ENCODE peak calls at places on chromosomes 1 and 21, in seven cellular contexts. V, D, Q, U, O, F and N are unnamed samples.

GRCh38 chr1:235060607-235061470 is 67.8 kb downstream of the TOMM20 start:
- DNase-seq in V (no peak), D (no peak), Q (peak), U (no peak), O (peak), F (peak), N (no peak)

GRCh38 chr21:34770581-34770980 is 101.8 kb downstream of the CLIC6 start:
- DNase-seq in V (no peak), D (no peak), Q (no peak), U (no peak), O (no peak), F (no peak), N (no peak)

GRCh38 chr1:163799190-163799805 is 477.5 kb downstream of the NUF2 start:
- DNase-seq in V (no peak), D (no peak), Q (no peak), U (no peak), O (no peak), F (no peak), N (no peak)

GRCh38 chr1:228074954-228075730 is 7.4 kb upstream of the ARF1 start:
- DNase-seq in V (no peak), D (no peak), Q (peak), U (no peak), O (no peak), F (no peak), N (no peak)

GRCh38 chr1:61754545-61754944 is 12.3 kb downstream of the PATJ start:
- DNase-seq in V (no peak), D (no peak), Q (no peak), U (no peak), O (peak), F (no peak), N (no peak)

GRCh38 chr1:218816999-218817398 is 356.7 kb upstream of the LYPLAL1 start:
- DNase-seq in V (no peak), D (no peak), Q (no peak), U (no peak), O (no peak), F (peak), N (no peak)

GRCh38 chr1:81304187-81304586 is 496.5 kb upstream of the ADGRL2 start:
- DNase-seq in V (no peak), D (peak), Q (no peak), U (no peak), O (peak), F (no peak), N (peak)

GRCh38 chr1:240254778-240255291 is 163.2 kb downstream of the FMN2 start:
- DNase-seq in V (no peak), D (no peak), Q (peak), U (no peak), O (no peak), F (peak), N (no peak)

GRCh38 chr21:35904995-35905972 is 155.0 kb downstream of the SETD4 start:
- DNase-seq in V (no peak), D (no peak), Q (no peak), U (no peak), O (peak), F (no peak), N (no peak)

GRCh38 chr21:14943636-14944035 is 121.2 kb downstream of the NRIP1 start:
- DNase-seq in V (no peak), D (peak), Q (no peak), U (no peak), O (no peak), F (no peak), N (no peak)

GRCh38 chr1:203306089-203306969 is 1.0 kb downstream of the BTG2 start:
- DNase-seq in V (no peak), D (peak), Q (no peak), U (no peak), O (peak), F (peak), N (peak)

GRCh38 chr1:96980448-96980847 is 258.9 kb downstream of the PTBP2 start:
- DNase-seq in V (no peak), D (no peak), Q (no peak), U (no peak), O (no peak), F (no peak), N (no peak)

GRCh38 chr1:71357708-71358107 is 276.9 kb upstream of the ZRANB2 start:
- DNase-seq in V (no peak), D (no peak), Q (peak), U (no peak), O (peak), F (peak), N (no peak)

GRCh38 chr1:201093962-201094361 is 18.3 kb downstream of the CACNA1S start:
- DNase-seq in V (no peak), D (no peak), Q (no peak), U (no peak), O (no peak), F (no peak), N (no peak)

GRCh38 chr1:245803666-245804037 is 648.9 kb downstream of the KIF26B start:
- DNase-seq in V (no peak), D (no peak), Q (no peak), U (no peak), O (peak), F (no peak), N (no peak)

GRCh38 chr1:85240659-85241058 is 18.8 kb downstream of the C1orf52 start:
- DNase-seq in V (no peak), D (no peak), Q (no peak), U (no peak), O (no peak), F (no peak), N (no peak)

GRCh38 chr1:202244841-202245261 is 51.3 kb downstream of the LGR6 start:
- DNase-seq in V (no peak), D (no peak), Q (peak), U (no peak), O (no peak), F (no peak), N (no peak)

GRCh38 chr1:153478047-153478691 is 17.7 kb upstream of the S100A7 start:
- DNase-seq in V (no peak), D (no peak), Q (no peak), U (no peak), O (no peak), F (peak), N (no peak)

GRCh38 chr1:23420778-23421177 is 3.8 kb downstream of the TCEA3 start:
- DNase-seq in V (no peak), D (no peak), Q (no peak), U (no peak), O (no peak), F (no peak), N (no peak)

GRCh38 chr1:202235856-202236837 is 42.5 kb downstream of the LGR6 start:
- DNase-seq in V (peak), D (peak), Q (peak), U (peak), O (peak), F (peak), N (peak)

GRCh38 chr21:44353200-44353970 is at the start of gene TRPM2:
- DNase-seq in V (no peak), D (no peak), Q (no peak), U (no peak), O (peak), F (no peak), N (no peak)

GRCh38 chr21:28712396-28712795 is 280.3 kb downstream of the LTN1 start:
- DNase-seq in V (no peak), D (no peak), Q (no peak), U (no peak), O (no peak), F (no peak), N (no peak)

GRCh38 chr1:92481598-92482403 is 4.9 kb downstream of the GFI1 start:
- DNase-seq in V (no peak), D (no peak), Q (peak), U (peak), O (no peak), F (peak), N (peak)

GRCh38 chr1:28193701-28194161 is 17.2 kb upstream of the PTAFR start:
- DNase-seq in V (peak), D (no peak), Q (peak), U (no peak), O (peak), F (peak), N (no peak)

GRCh38 chr1:208008534-208008933 is 97.6 kb upstream of the CD34 start:
- DNase-seq in V (no peak), D (no peak), Q (no peak), U (no peak), O (no peak), F (no peak), N (no peak)

GRCh38 chr1:32200226-32201010 is at the start of gene CCDC28B:
- DNase-seq in V (no peak), D (peak), Q (peak), U (peak), O (peak), F (peak), N (peak)

GRCh38 chr21:41580758-41581554 is 73.0 kb upstream of the TMPRSS2 start:
- DNase-seq in V (no peak), D (no peak), Q (no peak), U (peak), O (no peak), F (no peak), N (no peak)

GRCh38 chr21:41579692-41580091 is 71.7 kb upstream of the TMPRSS2 start:
- DNase-seq in V (no peak), D (no peak), Q (no peak), U (no peak), O (no peak), F (no peak), N (no peak)

GRCh38 chr21:41576010-41576615 is 68.2 kb upstream of the TMPRSS2 start:
- DNase-seq in V (no peak), D (no peak), Q (no peak), U (no peak), O (no peak), F (no peak), N (no peak)

GRCh38 chr21:41578083-41578482 is 70.1 kb upstream of the TMPRSS2 start:
- DNase-seq in V (no peak), D (no peak), Q (no peak), U (no peak), O (no peak), F (no peak), N (no peak)

GRCh38 chr21:41578708-41579107 is 70.8 kb upstream of the TMPRSS2 start:
- DNase-seq in V (no peak), D (no peak), Q (no peak), U (no peak), O (no peak), F (no peak), N (no peak)
- H3K23ac ChIP-seq in V (no peak), D (no peak), Q (no peak), U (no peak), O (no peak), F (no peak), N (no peak)

GRCh38 chr1:41649445-41650175 is 165.1 kb upstream of the EDN2 start:
- DNase-seq in V (no peak), D (no peak), Q (no peak), U (no peak), O (no peak), F (no peak), N (no peak)

GRCh38 chr1:41648844-41649243 is 164.4 kb upstream of the EDN2 start:
- DNase-seq in V (no peak), D (no peak), Q (no peak), U (no peak), O (no peak), F (no peak), N (no peak)

GRCh38 chr1:41652346-41653124 is 168.1 kb upstream of the EDN2 start:
- DNase-seq in V (no peak), D (no peak), Q (no peak), U (no peak), O (no peak), F (no peak), N (no peak)

GRCh38 chr1:41648230-41648629 is 163.7 kb upstream of the EDN2 start:
- DNase-seq in V (no peak), D (no peak), Q (no peak), U (no peak), O (no peak), F (no peak), N (no peak)

GRCh38 chr1:41650176-41650519 is 165.7 kb upstream of the EDN2 start:
- DNase-seq in V (no peak), D (no peak), Q (no peak), U (no peak), O (peak), F (no peak), N (peak)
- H2BK120ac ChIP-seq in V (no peak), D (no peak), Q (no peak), U (no peak), O (no peak), F (no peak), N (no peak)

GRCh38 chr1:26915204-26915842 is 1.5 kb upstream of the NR0B2 start:
- DNase-seq in V (no peak), D (no peak), Q (no peak), U (no peak), O (no peak), F (no peak), N (no peak)
- H3K18ac ChIP-seq in V (no peak), D (no peak), Q (no peak), U (no peak), O (no peak), F (no peak), N (no peak)

DNA sequence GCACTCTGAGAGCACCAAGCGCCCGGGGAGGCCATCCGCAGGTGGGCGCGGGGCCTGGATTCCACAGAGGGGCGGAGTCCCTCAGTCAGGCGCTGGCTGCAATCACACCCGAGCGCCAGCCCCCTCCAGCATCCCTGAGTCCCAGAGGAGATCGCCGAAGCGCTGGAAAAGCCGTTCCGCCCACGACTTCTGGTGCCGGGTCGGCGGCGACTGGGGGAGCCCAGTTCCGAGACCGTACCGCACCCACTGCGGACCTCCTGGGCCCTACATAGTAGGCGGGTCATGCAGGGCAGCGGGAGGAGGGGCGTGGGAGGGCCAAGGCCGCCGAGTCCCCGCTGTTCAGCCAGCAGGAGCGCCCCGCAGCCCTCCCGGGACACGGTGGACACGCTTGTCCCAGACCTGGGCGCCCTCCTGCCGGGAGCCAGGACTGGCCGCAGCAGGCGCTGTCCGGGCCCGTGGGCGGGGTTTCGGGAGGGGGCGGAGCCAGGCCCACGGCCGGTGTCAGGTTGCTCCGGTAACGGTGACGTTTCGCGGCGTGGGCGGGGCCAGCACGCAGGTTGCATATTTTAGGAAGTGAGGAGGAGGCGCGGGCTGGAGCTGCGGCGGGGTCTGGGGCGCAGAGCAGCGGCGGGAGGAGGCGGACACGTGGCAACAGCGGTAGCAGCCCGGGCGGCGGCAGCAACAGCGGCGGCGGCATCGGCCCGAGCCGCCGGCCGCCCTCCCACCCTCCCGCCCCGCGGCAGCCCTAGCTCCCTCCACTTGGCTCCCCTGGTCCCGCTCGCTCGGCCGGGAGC is at the start of gene ATP1A1:
- DNase-seq in V (peak), D (peak), Q (peak), U (peak), O (peak), F (peak), N (peak)
- H3K23ac ChIP-seq in V (no peak), D (peak), Q (no peak), U (peak), O (no peak), F (no peak), N (no peak)

DNA sequence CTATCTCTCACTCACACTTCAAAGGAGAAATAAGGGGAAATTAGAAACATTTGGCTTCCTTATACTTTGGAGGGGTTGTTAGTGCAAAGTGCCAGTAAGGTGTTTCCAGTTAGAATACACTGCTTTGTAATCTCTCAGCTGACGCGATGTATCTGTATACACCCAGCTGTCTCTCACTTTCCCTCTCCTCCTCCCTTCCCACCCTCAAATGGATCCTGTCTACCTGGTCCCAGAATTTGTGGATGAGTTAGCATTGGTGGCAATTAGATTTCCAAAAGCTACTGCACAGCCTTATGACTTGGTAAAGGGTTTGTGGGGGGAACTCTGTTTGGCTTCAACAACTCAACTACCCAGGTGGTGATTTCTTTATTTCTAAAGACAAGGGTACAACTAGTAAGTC is 10.5 kb downstream of the ATP1B1 start:
- DNase-seq in V (no peak), D (no peak), Q (no peak), U (no peak), O (no peak), F (no peak), N (no peak)
- H2BK120ac ChIP-seq in V (no peak), D (peak), Q (no peak), U (no peak), O (no peak), F (no peak), N (no peak)

GRCh38 chr1:221030121-221030649 is 150.9 kb downstream of the HLX start:
- DNase-seq in V (no peak), D (peak), Q (no peak), U (no peak), O (no peak), F (no peak), N (peak)
- H3K18ac ChIP-seq in V (no peak), D (no peak), Q (no peak), U (no peak), O (no peak), F (no peak), N (no peak)

DNA sequence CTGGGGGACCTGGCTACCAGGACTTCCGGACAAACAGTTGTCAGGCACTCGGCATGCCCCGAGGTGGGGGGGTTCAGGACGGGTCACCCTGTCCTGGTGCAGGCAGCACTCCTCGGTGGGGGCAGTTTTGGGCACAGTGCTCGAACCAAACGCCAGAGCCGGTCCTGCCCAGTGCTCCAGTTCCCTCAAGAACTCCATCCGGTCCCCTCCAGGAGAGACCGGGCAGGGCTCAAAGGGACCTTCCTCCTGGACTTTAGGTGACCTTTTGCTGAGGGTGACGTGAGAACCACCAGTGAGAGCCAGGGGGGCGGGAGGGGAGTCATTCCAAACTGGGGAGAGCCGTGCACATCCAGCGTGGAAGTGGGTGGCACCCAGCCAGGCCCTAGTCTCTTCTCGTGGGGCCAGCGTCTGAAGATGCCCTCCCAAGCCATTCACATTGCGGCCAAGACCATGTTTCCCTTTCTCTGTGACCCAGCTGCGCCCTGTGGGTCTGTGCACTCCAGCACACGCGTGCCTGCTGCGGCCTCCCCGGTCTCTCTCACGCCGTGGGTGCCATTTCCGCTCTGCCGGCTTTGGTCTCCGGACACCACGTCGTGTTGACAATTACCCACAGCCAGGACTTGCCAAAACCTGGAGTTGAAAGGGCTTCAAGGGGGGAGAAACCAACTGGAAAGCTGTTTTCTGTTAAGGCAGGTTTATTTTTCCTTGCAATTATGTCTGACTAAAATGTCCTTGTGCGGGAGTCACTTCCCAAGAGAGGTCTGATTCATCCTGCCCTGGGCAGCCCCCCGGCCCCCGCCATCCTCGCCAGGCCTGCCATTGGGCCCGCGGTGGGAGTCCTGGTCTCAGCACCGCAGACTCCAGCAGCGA is 178.8 kb upstream of the ARHGEF16 start:
- DNase-seq in V (no peak), D (peak), Q (no peak), U (no peak), O (no peak), F (no peak), N (no peak)
- H3K23ac ChIP-seq in V (no peak), D (no peak), Q (no peak), U (peak), O (no peak), F (no peak), N (no peak)

DNA sequence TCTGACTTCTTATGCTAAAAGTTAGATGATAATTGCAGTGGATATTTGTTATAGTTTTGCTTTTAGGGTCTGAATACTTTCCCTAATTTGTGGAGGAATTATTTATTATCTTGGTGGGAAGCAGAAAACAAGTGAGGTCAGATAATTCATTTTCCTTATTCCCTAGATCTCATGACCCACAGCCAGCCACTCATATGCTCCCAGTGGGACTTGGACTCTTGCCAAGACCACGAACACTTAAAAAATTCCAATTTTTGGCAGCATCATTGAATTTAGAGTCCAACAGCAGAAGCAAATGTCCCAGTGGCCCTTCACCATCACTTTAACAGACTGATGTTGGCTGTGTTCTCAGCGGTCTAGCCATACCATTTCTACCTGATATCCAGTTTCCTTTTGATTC is 204.2 kb downstream of the HMCN1 start:
- DNase-seq in V (no peak), D (peak), Q (no peak), U (no peak), O (no peak), F (no peak), N (no peak)
- H2BK120ac ChIP-seq in V (peak), D (no peak), Q (no peak), U (no peak), O (no peak), F (no peak), N (no peak)